ENCODE peak calls at places on chromosome 22, in five cellular contexts. D is IMR-90; R is GM06990; P is heart right ventricle; Q is CD8-positive, alpha-beta memory T cell. X is an unnamed sample.

GRCh38 chr22:47392729-47393128 is 630.3 kb downstream of the TBC1D22A start:
- DNase-seq in Q (no peak), R (no peak), P (no peak), D (no peak), X (no peak)

GRCh38 chr22:41775976-41776375 is 24.5 kb upstream of the CCDC134 start:
- DNase-seq in R (no peak), D (no peak), Q (no peak), P (no peak), X (no peak)

GRCh38 chr22:28768701-28769393 is 3.6 kb upstream of the CCDC117 start:
- DNase-seq in R (no peak), Q (no peak), D (no peak), P (no peak), X (no peak)

GRCh38 chr22:27424319-27424718 is 377.2 kb downstream of the MN1 start:
- DNase-seq in D (peak; percentile 6), R (no peak), P (no peak), Q (no peak), X (no peak)

GRCh38 chr22:46842606-46843005 is 80.2 kb downstream of the TBC1D22A start:
- DNase-seq in Q (no peak), D (no peak), P (no peak), R (no peak), X (no peak)

GRCh38 chr22:23269441-23270211 is 89.3 kb downstream of the BCR start:
- DNase-seq in Q (no peak), D (no peak), R (peak; percentile 44), P (no peak), X (no peak)

GRCh38 chr22:45240137-45240809 is 421 bp downstream of the KIAA0930 start:
- DNase-seq in Q (no peak), D (no peak), R (peak; percentile 57), P (no peak), X (no peak)

GRCh38 chr22:25694167-25694907 is 47.7 kb upstream of the MYO18B start:
- DNase-seq in P (no peak), D (no peak), Q (no peak), R (no peak), X (no peak)

GRCh38 chr22:19734163-19734562 is 10.8 kb downstream of the GP1BB start:
- DNase-seq in R (no peak), P (no peak), D (no peak), Q (no peak), X (no peak)

GRCh38 chr22:32574397-32574796 is 99.8 kb downstream of the FBXO7 start:
- DNase-seq in R (no peak), P (no peak), D (no peak), Q (no peak), X (no peak)

GRCh38 chr22:29385748-29386147 is 2.6 kb downstream of the AP1B1 start:
- DNase-seq in Q (no peak), P (no peak), D (no peak), R (peak; percentile 52), X (peak; percentile 29)

GRCh38 chr22:48456449-48456848 is 1371.2 kb downstream of the BRD1 start:
- DNase-seq in D (no peak), Q (no peak), P (no peak), R (no peak), X (no peak)

GRCh38 chr22:19125474-19126308 is 3.5 kb upstream of the DGCR2 start:
- DNase-seq in D (no peak), Q (no peak), P (no peak), R (no peak), X (no peak)

GRCh38 chr22:35217541-35217940 is 39.8 kb upstream of the HMGXB4 start:
- DNase-seq in R (no peak), P (no peak), Q (no peak), D (no peak), X (no peak)

X was measured in hippocampal formation.